ENCODE peak calls at places on chromosome 12, in nine cellular contexts. P is ovary; X is adrenal gland; S is Panc1; M is SJSA1; G is upper lobe of left lung; K is CD4-positive, alpha-beta memory T cell; F is thoracic aorta; D is prostate gland. R is an unnamed sample.

GRCh38 chr12:76020281-76020680 is 11.3 kb downstream of the PHLDA1 start:
- DNase-seq in F (no peak), D (peak; percentile 14), M (peak; percentile 82), X (no peak), P (peak; percentile 24), K (peak; percentile 68), S (no peak), G (no peak), R (no peak)

GRCh38 chr12:68614105-68614679 is 3.5 kb downstream of the RAP1B start:
- DNase-seq in F (no peak), K (no peak), S (no peak), G (no peak), M (no peak), X (no peak), D (no peak), P (no peak), R (no peak)

GRCh38 chr12:53414756-53415417 is 8.8 kb upstream of the AMHR2 start:
- DNase-seq in P (no peak), K (no peak), G (no peak), F (no peak), X (peak; percentile 47), S (no peak), D (no peak), M (no peak), R (no peak)

GRCh38 chr12:126483145-126484068 is 1418.2 kb downstream of the AACS start:
- DNase-seq in G (no peak), M (no peak), P (no peak), K (no peak), D (no peak), S (no peak), F (no peak), X (no peak), R (peak; percentile 25)

GRCh38 chr12:66965613-66966012 is 286.7 kb upstream of the GRIP1 start:
- DNase-seq in G (no peak), X (no peak), M (no peak), F (no peak), K (no peak), P (no peak), S (no peak), D (no peak), R (no peak)

GRCh38 chr12:94208433-94208921 is 60.1 kb downstream of the PLXNC1 start:
- DNase-seq in X (peak; percentile 30), K (no peak), G (no peak), S (no peak), D (no peak), F (no peak), M (no peak), P (no peak), R (no peak)

GRCh38 chr12:79422060-79422812 is 268.5 kb downstream of the PAWR start:
- DNase-seq in F (no peak), M (peak; percentile 89), K (no peak), D (no peak), G (no peak), P (no peak), S (no peak), X (no peak), R (no peak)

GRCh38 chr12:126667340-126667739 is 1599.6 kb upstream of the TMEM132C start:
- DNase-seq in X (no peak), G (no peak), K (no peak), M (no peak), P (no peak), D (no peak), F (no peak), S (no peak), R (peak; percentile 25)

GRCh38 chr12:105330283-105330937 is at the start of gene C12orf75:
- DNase-seq in X (peak; percentile 61), S (no peak), G (peak; percentile 93), P (peak; percentile 74), K (peak; percentile 88), M (peak; percentile 73), D (peak; percentile 74), F (no peak), R (no peak)

GRCh38 chr12:124395284-124395752 is 100.4 kb downstream of the RFLNA start:
- DNase-seq in P (no peak), X (peak; percentile 82), G (peak; percentile 56), D (no peak), S (no peak), M (peak; percentile 59), K (no peak), F (no peak), R (no peak)

GRCh38 chr12:62252576-62252975 is 7.6 kb upstream of the USP15 start:
- DNase-seq in S (no peak), D (no peak), M (no peak), X (no peak), F (no peak), G (no peak), K (no peak), P (no peak), R (no peak)

GRCh38 chr12:128269108-128269713 is 2.2 kb downstream of the TMEM132C start:
- DNase-seq in G (no peak), S (no peak), K (no peak), D (no peak), F (no peak), P (no peak), M (no peak), X (no peak), R (no peak)

GRCh38 chr12:128266559-128267245 is at the start of gene TMEM132C:
- DNase-seq in M (no peak), P (peak; percentile 20), D (no peak), K (no peak), F (no peak), X (no peak), S (no peak), G (peak; percentile 63), R (no peak)

GRCh38 chr12:128267246-128267622 is 264 bp downstream of the TMEM132C start:
- DNase-seq in D (no peak), K (no peak), S (no peak), M (no peak), P (no peak), F (no peak), G (peak; percentile 85), X (no peak), R (no peak)

GRCh38 chr12:128268348-128268725 is 1.4 kb downstream of the TMEM132C start:
- DNase-seq in S (no peak), P (no peak), K (no peak), G (peak; percentile 81), M (no peak), X (no peak), D (no peak), F (no peak), R (no peak)

GRCh38 chr12:128267651-128268347 is 829 bp downstream of the TMEM132C start:
- DNase-seq in P (peak; percentile 22), F (no peak), D (no peak), M (no peak), S (no peak), G (no peak), X (no peak), K (no peak), R (no peak)
- H3K4me3 ChIP-seq in P (peak overlapping the region; percentile 42), F (no peak overlapping the region), D (peak overlapping the region; percentile 21), M (no peak overlapping the region), S (no peak overlapping the region), G (peak overlapping the region; percentile 34), X (peak overlapping the region; percentile 48), K (no peak overlapping the region), R (no peak overlapping the region)

DNA sequence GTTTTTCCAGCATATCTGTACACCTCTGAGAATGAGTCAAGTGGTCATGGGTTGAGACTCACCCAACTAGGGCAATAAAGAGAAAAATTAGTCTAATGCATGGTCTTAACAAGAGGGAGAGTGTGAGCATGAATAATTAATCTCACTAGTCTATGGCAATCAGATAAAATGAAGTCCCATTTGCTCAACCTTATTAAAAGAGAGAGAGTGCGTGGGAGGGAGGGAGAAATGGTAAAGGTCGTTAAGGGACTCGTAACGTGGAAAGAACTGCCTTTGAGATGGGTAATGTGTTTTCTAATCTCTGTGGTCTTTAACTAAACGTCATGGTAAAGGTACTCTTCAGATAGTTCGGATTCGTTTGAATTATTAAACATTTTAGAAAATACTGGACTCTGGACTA is 91.6 kb downstream of the TESC start:
- DNase-seq in S (no peak), D (no peak), G (no peak), M (no peak), P (no peak), K (no peak), F (no peak), X (no peak), R (no peak)
- H3K36me3 ChIP-seq in S (no peaks in the 10 kb centered on the region), D (no peaks in the 10 kb centered on the region), G (peaks cover 3% of the 10 kb centered on the region), M (peaks cover 27% of the 10 kb centered on the region), P (no peaks in the 10 kb centered on the region), K (peaks cover 8% of the 10 kb centered on the region), F (peaks cover 23% of the 10 kb centered on the region), X (no peaks in the 10 kb centered on the region), R (no peaks in the 10 kb centered on the region)

GRCh38 chr12:10171954-10172353 is at the start of gene OLR1:
- DNase-seq in M (no peak), X (no peak), P (no peak), K (no peak), D (no peak), S (no peak), G (no peak), F (no peak), R (no peak)
- H3K4me3 ChIP-seq in M (no peak within 1 kb of the TSS), X (no peak within 1 kb of the TSS), P (no peak within 1 kb of the TSS), K (no peak within 1 kb of the TSS), D (no peak within 1 kb of the TSS), S (no peak within 1 kb of the TSS), G (no peak within 1 kb of the TSS), F (no peak within 1 kb of the TSS), R (no peak within 1 kb of the TSS)

DNA sequence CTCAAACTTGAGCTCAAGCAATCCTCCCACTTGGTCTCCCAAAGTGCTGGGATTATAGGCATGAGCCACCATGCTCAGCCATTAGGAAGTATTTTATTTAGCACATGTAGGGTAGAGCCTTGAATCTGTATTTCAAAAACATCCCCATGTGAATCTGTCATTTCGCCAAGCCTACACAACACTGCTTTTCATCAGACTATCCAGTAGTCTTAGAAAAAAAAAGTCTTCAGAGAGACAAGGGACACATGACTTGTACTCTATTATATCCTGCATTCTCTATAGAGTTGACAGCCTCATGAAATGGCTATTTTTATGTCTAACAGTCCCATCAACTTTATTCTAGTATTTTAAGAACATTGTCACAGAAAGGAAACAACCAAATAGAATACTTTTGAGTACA is 35.4 kb downstream of the TM7SF3 start:
- DNase-seq in K (no peak), M (no peak), F (no peak), G (no peak), P (no peak), X (no peak), D (no peak), S (no peak), R (no peak)
- H3K36me3 ChIP-seq in K (peaks cover 17% of the 10 kb centered on the region), M (peaks cover 10% of the 10 kb centered on the region), F (peaks cover 11% of the 10 kb centered on the region), G (peaks cover 8% of the 10 kb centered on the region), P (no peaks in the 10 kb centered on the region), X (no peaks in the 10 kb centered on the region), D (no peaks in the 10 kb centered on the region), S (no peaks in the 10 kb centered on the region), R (no peaks in the 10 kb centered on the region)

DNA sequence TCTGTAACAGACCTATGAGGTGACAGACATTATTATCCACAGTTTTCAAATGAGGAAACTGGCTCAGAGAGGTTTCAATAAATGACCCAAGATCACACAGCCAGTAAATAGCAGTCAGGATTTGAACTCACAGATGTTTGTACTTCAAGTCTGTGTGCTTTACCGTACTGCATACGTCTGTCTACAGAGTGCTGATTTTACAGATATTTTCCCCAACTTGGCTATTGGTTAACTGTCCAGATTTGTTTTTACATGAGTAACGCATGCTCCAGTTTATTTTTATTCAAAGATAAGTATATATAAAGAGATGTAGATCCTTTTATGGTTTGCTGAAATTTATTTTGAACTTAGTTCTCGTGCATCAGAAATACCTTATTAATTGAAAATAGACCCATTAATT is 65.7 kb upstream of the SLC38A2 start:
- DNase-seq in F (no peak), X (no peak), M (no peak), K (no peak), P (no peak), D (no peak), G (no peak), S (no peak), R (no peak)
- H3K4me3 ChIP-seq in F (no peak overlapping the region), X (no peak overlapping the region), M (no peak overlapping the region), K (no peak overlapping the region), P (no peak overlapping the region), D (no peak overlapping the region), G (no peak overlapping the region), S (no peak overlapping the region), R (no peak overlapping the region)

R was measured in kidney epithelial cell.